ENCODE peak calls at places on chromosomes 16 and 17, in five cellular contexts. One of them, this sample, is unnamed.

GRCh38 chr17:46812624-46813318 is 5.7 kb downstream of the WNT3 start:
- DNase-seq in endothelial cell of umbilical vein: no peak
- DNase-seq in transverse colon: no peak
- DNase-seq in sigmoid colon: no peak
- DNase-seq in thyroid gland: no peak
- DNase-seq in this sample: no peak

GRCh38 chr17:69485126-69485724 is 70.7 kb downstream of the MAP2K6 start:
- DNase-seq in endothelial cell of umbilical vein: peak; percentile 42
- DNase-seq in sigmoid colon: no peak
- DNase-seq in transverse colon: no peak
- DNase-seq in thyroid gland: no peak
- DNase-seq in this sample: no peak

GRCh38 chr16:79097781-79098180 is 502.8 kb downstream of the MAF start:
- DNase-seq in endothelial cell of umbilical vein: no peak
- DNase-seq in sigmoid colon: no peak
- DNase-seq in thyroid gland: no peak
- DNase-seq in transverse colon: no peak
- DNase-seq in this sample: no peak

GRCh38 chr16:54928421-54929089 is 2.1 kb upstream of the IRX5 start:
- DNase-seq in thyroid gland: peak; percentile 43
- DNase-seq in sigmoid colon: no peak
- DNase-seq in endothelial cell of umbilical vein: peak; percentile 24
- DNase-seq in transverse colon: no peak
- DNase-seq in this sample: peak; percentile 53

GRCh38 chr16:48950184-48950583 is 331.5 kb downstream of the CBLN1 start:
- DNase-seq in transverse colon: no peak
- DNase-seq in sigmoid colon: no peak
- DNase-seq in thyroid gland: no peak
- DNase-seq in endothelial cell of umbilical vein: no peak
- DNase-seq in this sample: no peak

GRCh38 chr17:33053641-33054040 is 62.0 kb downstream of the SPACA3 start:
- DNase-seq in sigmoid colon: no peak
- DNase-seq in endothelial cell of umbilical vein: no peak
- DNase-seq in thyroid gland: no peak
- DNase-seq in transverse colon: no peak
- DNase-seq in this sample: no peak

GRCh38 chr16:27417047-27417671 is 15.2 kb downstream of the IL21R start:
- DNase-seq in thyroid gland: no peak
- DNase-seq in sigmoid colon: peak; percentile 9
- DNase-seq in transverse colon: no peak
- DNase-seq in endothelial cell of umbilical vein: no peak
- DNase-seq in this sample: no peak

GRCh38 chr16:14562691-14563491 is 67.2 kb downstream of the PARN start:
- DNase-seq in sigmoid colon: peak; percentile 68
- DNase-seq in endothelial cell of umbilical vein: no peak
- DNase-seq in transverse colon: peak; percentile 41
- DNase-seq in thyroid gland: no peak
- DNase-seq in this sample: no peak

GRCh38 chr17:75693500-75694481 is 26.7 kb downstream of the SAP30BP start:
- DNase-seq in sigmoid colon: peak; percentile 96
- DNase-seq in transverse colon: peak; percentile 63
- DNase-seq in thyroid gland: peak; percentile 81
- DNase-seq in endothelial cell of umbilical vein: peak; percentile 78
- DNase-seq in this sample: peak; percentile 75

GRCh38 chr17:82931696-82932060 is 91.9 kb upstream of the ZNF750 start:
- DNase-seq in thyroid gland: peak; percentile 26
- DNase-seq in transverse colon: peak; percentile 34
- DNase-seq in endothelial cell of umbilical vein: no peak
- DNase-seq in sigmoid colon: peak; percentile 91
- DNase-seq in this sample: no peak

GRCh38 chr17:7340179-7340578 is 3.9 kb downstream of the ACAP1 start:
- DNase-seq in thyroid gland: no peak
- DNase-seq in transverse colon: no peak
- DNase-seq in sigmoid colon: no peak
- DNase-seq in endothelial cell of umbilical vein: no peak
- DNase-seq in this sample: no peak

GRCh38 chr16:546909-547770 is 13.1 kb upstream of the PRR35 start:
- DNase-seq in thyroid gland: peak; percentile 59
- DNase-seq in transverse colon: peak; percentile 86
- DNase-seq in sigmoid colon: peak; percentile 86
- DNase-seq in endothelial cell of umbilical vein: peak; percentile 21
- DNase-seq in this sample: no peak

GRCh38 chr16:30957456-30958163 is at the start of gene SETD1A:
- DNase-seq in thyroid gland: peak; percentile 98
- DNase-seq in sigmoid colon: peak; percentile 99
- DNase-seq in transverse colon: peak; percentile 98
- DNase-seq in endothelial cell of umbilical vein: peak; percentile 90
- DNase-seq in this sample: peak; percentile 91

GRCh38 chr17:49565948-49566491 is 9.7 kb upstream of the NXPH3 start:
- DNase-seq in transverse colon: peak; percentile 70
- DNase-seq in sigmoid colon: peak; percentile 98
- DNase-seq in endothelial cell of umbilical vein: no peak
- DNase-seq in thyroid gland: peak; percentile 98
- DNase-seq in this sample: no peak

GRCh38 chr16:1330260-1330914 is 3.1 kb upstream of the BAIAP3 start:
- DNase-seq in thyroid gland: no peak
- DNase-seq in transverse colon: no peak
- DNase-seq in endothelial cell of umbilical vein: no peak
- DNase-seq in sigmoid colon: no peak
- DNase-seq in this sample: no peak

GRCh38 chr16:27561216-27561615 is 11.3 kb downstream of the KATNIP start:
- DNase-seq in endothelial cell of umbilical vein: peak; percentile 49
- DNase-seq in transverse colon: no peak
- DNase-seq in thyroid gland: no peak
- DNase-seq in sigmoid colon: peak; percentile 14
- DNase-seq in this sample: no peak

GRCh38 chr17:17606416-17607000 is 15.0 kb upstream of the PEMT start:
- DNase-seq in sigmoid colon: no peak
- DNase-seq in endothelial cell of umbilical vein: no peak
- DNase-seq in transverse colon: no peak
- DNase-seq in thyroid gland: no peak
- DNase-seq in this sample: no peak

GRCh38 chr17:10121971-10122707 is 76.3 kb downstream of the GAS7 start:
- DNase-seq in thyroid gland: no peak
- DNase-seq in transverse colon: no peak
- DNase-seq in endothelial cell of umbilical vein: no peak
- DNase-seq in sigmoid colon: peak; percentile 60
- DNase-seq in this sample: no peak

GRCh38 chr16:57140866-57141668 is 44.8 kb downstream of the PSME3IP1 start:
- DNase-seq in sigmoid colon: peak; percentile 40
- DNase-seq in transverse colon: no peak
- DNase-seq in endothelial cell of umbilical vein: no peak
- DNase-seq in thyroid gland: no peak
- DNase-seq in this sample: no peak

GRCh38 chr16:25045696-25046381 is 30.7 kb upstream of the ARHGAP17 start:
- DNase-seq in sigmoid colon: no peak
- DNase-seq in transverse colon: no peak
- DNase-seq in thyroid gland: no peak
- DNase-seq in endothelial cell of umbilical vein: peak; percentile 34
- DNase-seq in this sample: no peak

GRCh38 chr16:69724414-69724873 is 1.9 kb downstream of the NQO1 start:
- DNase-seq in sigmoid colon: no peak
- DNase-seq in endothelial cell of umbilical vein: no peak
- DNase-seq in transverse colon: no peak
- DNase-seq in thyroid gland: no peak
- DNase-seq in this sample: no peak

GRCh38 chr17:40097931-40098845 is 2.2 kb downstream of the NR1D1 start:
- DNase-seq in thyroid gland: peak; percentile 91
- DNase-seq in endothelial cell of umbilical vein: peak; percentile 27
- DNase-seq in sigmoid colon: peak; percentile 91
- DNase-seq in transverse colon: peak; percentile 90
- DNase-seq in this sample: no peak

GRCh38 chr17:40099627-40100418 is 566 bp downstream of the NR1D1 start:
- DNase-seq in transverse colon: no peak
- DNase-seq in endothelial cell of umbilical vein: peak; percentile 31
- DNase-seq in thyroid gland: peak; percentile 27
- DNase-seq in sigmoid colon: no peak
- DNase-seq in this sample: no peak

GRCh38 chr17:40100419-40100668 is at the start of gene NR1D1:
- DNase-seq in thyroid gland: no peak
- DNase-seq in transverse colon: no peak
- DNase-seq in endothelial cell of umbilical vein: no peak
- DNase-seq in sigmoid colon: no peak
- DNase-seq in this sample: no peak

GRCh38 chr17:40100669-40101366 is 429 bp upstream of the NR1D1 start:
- DNase-seq in sigmoid colon: peak; percentile 100
- DNase-seq in transverse colon: peak; percentile 99
- DNase-seq in thyroid gland: peak; percentile 99
- DNase-seq in endothelial cell of umbilical vein: peak; percentile 98
- DNase-seq in this sample: peak; percentile 91

DNA sequence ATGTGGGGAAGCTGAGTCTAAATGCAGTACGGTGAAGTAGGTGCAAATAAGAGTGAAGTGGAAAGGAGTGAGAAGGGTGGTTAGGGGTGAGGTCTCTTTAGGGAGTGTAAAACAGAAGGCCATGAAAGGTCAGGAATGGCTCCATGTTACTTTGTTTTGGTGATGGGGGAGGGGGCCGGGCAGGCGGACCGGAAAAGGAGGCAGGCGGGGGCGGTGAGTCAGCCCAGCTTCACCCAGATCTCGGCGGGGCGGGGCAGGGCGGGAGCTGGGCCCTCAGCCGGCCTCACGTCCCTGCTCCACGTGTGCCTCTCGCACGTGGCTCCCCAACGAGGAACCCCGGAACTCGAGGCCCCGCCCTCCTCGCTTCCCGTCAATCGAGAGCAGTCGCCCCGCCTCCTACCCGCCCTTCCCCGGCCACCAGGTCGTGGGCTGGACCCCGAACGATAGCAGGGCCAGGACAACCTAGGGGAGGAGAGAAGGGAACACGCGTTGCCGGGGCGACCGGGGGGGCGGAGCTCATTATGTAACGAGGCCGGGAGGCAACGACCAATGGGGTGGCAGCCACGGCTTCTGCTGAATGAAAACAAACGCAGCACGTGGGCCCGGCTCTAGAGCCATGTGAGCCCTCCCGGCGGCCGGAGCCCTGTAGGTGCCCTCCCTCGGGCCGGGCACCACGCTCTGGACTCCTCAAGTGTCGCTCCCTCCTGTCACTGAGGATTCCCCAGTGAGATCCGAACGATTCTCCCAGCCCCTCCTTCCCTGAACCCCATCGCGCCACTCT is 1.4 kb downstream of the NR1D1 start:
- DNase-seq in sigmoid colon: peak; percentile 100
- DNase-seq in endothelial cell of umbilical vein: peak; percentile 97
- DNase-seq in thyroid gland: peak; percentile 100
- DNase-seq in transverse colon: peak; percentile 100
- DNase-seq in this sample: peak; percentile 95
- TF ChIP-seq POLR2A in sigmoid colon: peak; percentile 92
- TF ChIP-seq POLR2A in endothelial cell of umbilical vein: peak; percentile 53
- TF ChIP-seq POLR2A in thyroid gland: peak; percentile 95
- TF ChIP-seq POLR2A in transverse colon: peak; percentile 91
- TF ChIP-seq POLR2A in this sample: peak; percentile 47

GRCh38 chr17:58416937-58417299 is 416 bp downstream of the RNF43 start:
- DNase-seq in endothelial cell of umbilical vein: no peak
- DNase-seq in transverse colon: no peak
- DNase-seq in sigmoid colon: no peak
- DNase-seq in thyroid gland: peak; percentile 3
- DNase-seq in this sample: no peak

GRCh38 chr17:58416396-58416795 is 938 bp downstream of the RNF43 start:
- DNase-seq in endothelial cell of umbilical vein: no peak
- DNase-seq in transverse colon: no peak
- DNase-seq in thyroid gland: no peak
- DNase-seq in sigmoid colon: no peak
- DNase-seq in this sample: no peak

GRCh38 chr17:58414596-58414997 is 2.7 kb downstream of the RNF43 start:
- DNase-seq in transverse colon: no peak
- DNase-seq in thyroid gland: no peak
- DNase-seq in sigmoid colon: no peak
- DNase-seq in endothelial cell of umbilical vein: no peak
- DNase-seq in this sample: no peak

GRCh38 chr17:58413684-58414083 is 3.6 kb downstream of the RNF43 start:
- DNase-seq in thyroid gland: no peak
- DNase-seq in endothelial cell of umbilical vein: no peak
- DNase-seq in transverse colon: no peak
- DNase-seq in sigmoid colon: no peak
- DNase-seq in this sample: no peak

GRCh38 chr17:58415371-58416055 is 1.8 kb downstream of the RNF43 start:
- DNase-seq in endothelial cell of umbilical vein: no peak
- DNase-seq in transverse colon: peak; percentile 43
- DNase-seq in thyroid gland: peak; percentile 30
- DNase-seq in sigmoid colon: no peak
- DNase-seq in this sample: no peak
- TF ChIP-seq POLR2A in endothelial cell of umbilical vein: no peak
- TF ChIP-seq POLR2A in transverse colon: peak; percentile 14
- TF ChIP-seq POLR2A in thyroid gland: no peak
- TF ChIP-seq POLR2A in sigmoid colon: no peak
- TF ChIP-seq POLR2A in this sample: no peak

GRCh38 chr16:58679763-58680162 is 4.8 kb downstream of the SLC38A7 start:
- DNase-seq in sigmoid colon: no peak
- DNase-seq in transverse colon: no peak
- DNase-seq in endothelial cell of umbilical vein: no peak
- DNase-seq in thyroid gland: no peak
- DNase-seq in this sample: no peak

GRCh38 chr16:58684001-58684353 is 593 bp downstream of the SLC38A7 start:
- DNase-seq in sigmoid colon: peak; percentile 63
- DNase-seq in thyroid gland: no peak
- DNase-seq in transverse colon: no peak
- DNase-seq in endothelial cell of umbilical vein: peak; percentile 30
- DNase-seq in this sample: no peak

GRCh38 chr16:58678716-58679115 is 5.9 kb downstream of the SLC38A7 start:
- DNase-seq in thyroid gland: peak; percentile 74
- DNase-seq in endothelial cell of umbilical vein: no peak
- DNase-seq in sigmoid colon: peak; percentile 71
- DNase-seq in transverse colon: no peak
- DNase-seq in this sample: peak; percentile 36

GRCh38 chr16:58685084-58685449 is 497 bp upstream of the SLC38A7 start:
- DNase-seq in thyroid gland: no peak
- DNase-seq in endothelial cell of umbilical vein: no peak
- DNase-seq in sigmoid colon: no peak
- DNase-seq in transverse colon: no peak
- DNase-seq in this sample: no peak

GRCh38 chr16:58684354-58685083 is at the start of gene SLC38A7:
- DNase-seq in thyroid gland: peak; percentile 86
- DNase-seq in sigmoid colon: peak; percentile 94
- DNase-seq in endothelial cell of umbilical vein: peak; percentile 86
- DNase-seq in transverse colon: peak; percentile 90
- DNase-seq in this sample: peak; percentile 93
- TF ChIP-seq POLR2A in thyroid gland: peak; percentile 27
- TF ChIP-seq POLR2A in sigmoid colon: no peak
- TF ChIP-seq POLR2A in endothelial cell of umbilical vein: peak; percentile 75
- TF ChIP-seq POLR2A in transverse colon: peak; percentile 32
- TF ChIP-seq POLR2A in this sample: no peak

GRCh38 chr16:86578056-86578455 is 293 bp upstream of the FOXL1 start:
- DNase-seq in sigmoid colon: no peak
- DNase-seq in endothelial cell of umbilical vein: peak; percentile 43
- DNase-seq in transverse colon: no peak
- DNase-seq in thyroid gland: no peak
- DNase-seq in this sample: no peak

GRCh38 chr16:86578499-86579267 is at the start of gene FOXL1:
- DNase-seq in thyroid gland: no peak
- DNase-seq in sigmoid colon: no peak
- DNase-seq in endothelial cell of umbilical vein: no peak
- DNase-seq in transverse colon: no peak
- DNase-seq in this sample: no peak

GRCh38 chr16:86576591-86577313 is 1.6 kb upstream of the FOXL1 start:
- DNase-seq in transverse colon: no peak
- DNase-seq in endothelial cell of umbilical vein: no peak
- DNase-seq in sigmoid colon: no peak
- DNase-seq in thyroid gland: no peak
- DNase-seq in this sample: no peak

GRCh38 chr16:86575754-86576557 is 2.4 kb upstream of the FOXL1 start:
- DNase-seq in sigmoid colon: no peak
- DNase-seq in thyroid gland: peak; percentile 27
- DNase-seq in endothelial cell of umbilical vein: peak; percentile 92
- DNase-seq in transverse colon: peak; percentile 60
- DNase-seq in this sample: peak; percentile 100

GRCh38 chr16:86577314-86577971 is 906 bp upstream of the FOXL1 start:
- DNase-seq in transverse colon: no peak
- DNase-seq in sigmoid colon: no peak
- DNase-seq in thyroid gland: no peak
- DNase-seq in endothelial cell of umbilical vein: peak; percentile 49
- DNase-seq in this sample: no peak
- TF ChIP-seq POLR2A in transverse colon: no peak
- TF ChIP-seq POLR2A in sigmoid colon: no peak
- TF ChIP-seq POLR2A in thyroid gland: no peak
- TF ChIP-seq POLR2A in endothelial cell of umbilical vein: no peak
- TF ChIP-seq POLR2A in this sample: no peak

This sample was measured in H54.